ENCODE peak calls at places on chromosomes 5 and 9, in eight cellular contexts. One of them, this sample, is unnamed.

GRCh38 chr9:121840838-121841760 is 189.7 kb downstream of the DAB2IP start:
- DNase-seq in tibial nerve: no peak
- DNase-seq in fibroblast of pulmonary artery: no peak
- DNase-seq in astrocyte of the spinal cord: no peak
- DNase-seq in cardiac fibroblast: no peak
- DNase-seq in foreskin keratinocyte: no peak
- DNase-seq in HL-60: peak
- DNase-seq in CD8-positive, alpha-beta T cell: peak
- DNase-seq in this sample: no peak

GRCh38 chr5:36744678-36745659 is 131.6 kb upstream of the NIPBL start:
- DNase-seq in fibroblast of pulmonary artery: peak
- DNase-seq in cardiac fibroblast: peak
- DNase-seq in astrocyte of the spinal cord: peak
- DNase-seq in CD8-positive, alpha-beta T cell: peak
- DNase-seq in tibial nerve: peak
- DNase-seq in foreskin keratinocyte: peak
- DNase-seq in HL-60: peak
- DNase-seq in this sample: peak

GRCh38 chr9:129617167-129617566 is 3.7 kb downstream of the C9orf50 start:
- DNase-seq in cardiac fibroblast: peak
- DNase-seq in astrocyte of the spinal cord: peak
- DNase-seq in tibial nerve: no peak
- DNase-seq in CD8-positive, alpha-beta T cell: no peak
- DNase-seq in fibroblast of pulmonary artery: peak
- DNase-seq in HL-60: no peak
- DNase-seq in foreskin keratinocyte: peak
- DNase-seq in this sample: no peak

GRCh38 chr9:98974554-98974953 is 30.8 kb downstream of the COL15A1 start:
- DNase-seq in astrocyte of the spinal cord: no peak
- DNase-seq in tibial nerve: no peak
- DNase-seq in CD8-positive, alpha-beta T cell: peak
- DNase-seq in foreskin keratinocyte: no peak
- DNase-seq in cardiac fibroblast: no peak
- DNase-seq in HL-60: no peak
- DNase-seq in fibroblast of pulmonary artery: no peak
- DNase-seq in this sample: no peak

GRCh38 chr9:27460225-27461023 is 63.7 kb upstream of the IFNK start:
- DNase-seq in fibroblast of pulmonary artery: peak
- DNase-seq in astrocyte of the spinal cord: no peak
- DNase-seq in foreskin keratinocyte: peak
- DNase-seq in HL-60: no peak
- DNase-seq in tibial nerve: peak
- DNase-seq in cardiac fibroblast: peak
- DNase-seq in CD8-positive, alpha-beta T cell: no peak
- DNase-seq in this sample: no peak

GRCh38 chr5:97192580-97193421 is 9.8 kb upstream of the RIOK2 start:
- DNase-seq in astrocyte of the spinal cord: peak
- DNase-seq in tibial nerve: no peak
- DNase-seq in foreskin keratinocyte: peak
- DNase-seq in fibroblast of pulmonary artery: no peak
- DNase-seq in CD8-positive, alpha-beta T cell: no peak
- DNase-seq in cardiac fibroblast: no peak
- DNase-seq in HL-60: no peak
- DNase-seq in this sample: no peak

GRCh38 chr5:11904270-11904906 is at the start of gene CTNND2:
- DNase-seq in HL-60: no peak
- DNase-seq in CD8-positive, alpha-beta T cell: no peak
- DNase-seq in fibroblast of pulmonary artery: no peak
- DNase-seq in astrocyte of the spinal cord: peak
- DNase-seq in foreskin keratinocyte: peak
- DNase-seq in tibial nerve: no peak
- DNase-seq in cardiac fibroblast: peak
- DNase-seq in this sample: peak

GRCh38 chr5:68277427-68277826 is 61.9 kb downstream of the PIK3R1 start:
- DNase-seq in fibroblast of pulmonary artery: peak
- DNase-seq in astrocyte of the spinal cord: peak
- DNase-seq in CD8-positive, alpha-beta T cell: no peak
- DNase-seq in tibial nerve: no peak
- DNase-seq in foreskin keratinocyte: peak
- DNase-seq in cardiac fibroblast: no peak
- DNase-seq in HL-60: no peak
- DNase-seq in this sample: no peak

GRCh38 chr5:10317825-10318682 is 10.4 kb upstream of the CMBL start:
- DNase-seq in tibial nerve: no peak
- DNase-seq in CD8-positive, alpha-beta T cell: no peak
- DNase-seq in HL-60: no peak
- DNase-seq in foreskin keratinocyte: peak
- DNase-seq in astrocyte of the spinal cord: peak
- DNase-seq in fibroblast of pulmonary artery: no peak
- DNase-seq in cardiac fibroblast: no peak
- DNase-seq in this sample: no peak

GRCh38 chr5:67643531-67643930 is 446.9 kb upstream of the CD180 start:
- DNase-seq in cardiac fibroblast: no peak
- DNase-seq in HL-60: no peak
- DNase-seq in foreskin keratinocyte: peak
- DNase-seq in tibial nerve: no peak
- DNase-seq in CD8-positive, alpha-beta T cell: no peak
- DNase-seq in astrocyte of the spinal cord: no peak
- DNase-seq in fibroblast of pulmonary artery: no peak
- DNase-seq in this sample: no peak

DNA sequence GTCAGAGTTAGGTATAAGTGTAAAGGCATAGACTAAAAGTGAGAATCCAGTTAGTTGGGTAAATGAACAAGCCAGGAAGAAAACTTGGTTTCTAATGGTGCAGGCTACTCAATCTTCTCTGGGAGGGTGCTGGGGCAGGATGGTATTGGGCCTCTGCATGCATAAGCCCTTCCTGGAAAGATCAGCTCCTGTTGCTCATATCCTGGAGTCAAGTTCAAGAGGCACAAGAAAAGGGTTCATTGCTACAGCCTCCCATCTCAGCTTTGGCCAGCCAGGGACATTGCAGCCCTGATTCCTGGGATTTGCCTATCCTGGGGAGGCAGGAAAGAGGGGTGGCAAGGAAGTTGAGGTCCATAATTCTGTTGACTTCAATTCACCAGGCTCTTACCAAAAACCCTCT is 40.7 kb upstream of the ATP6V1G1 start:
- DNase-seq in fibroblast of pulmonary artery: no peak
- DNase-seq in cardiac fibroblast: no peak
- DNase-seq in foreskin keratinocyte: no peak
- DNase-seq in HL-60: no peak
- DNase-seq in astrocyte of the spinal cord: no peak
- DNase-seq in CD8-positive, alpha-beta T cell: no peak
- DNase-seq in tibial nerve: no peak
- DNase-seq in this sample: no peak
- TF ChIP-seq CTCF in fibroblast of pulmonary artery: no peak
- TF ChIP-seq CTCF in cardiac fibroblast: no peak
- TF ChIP-seq CTCF in foreskin keratinocyte: no peak
- TF ChIP-seq CTCF in HL-60: no peak
- TF ChIP-seq CTCF in astrocyte of the spinal cord: no peak
- TF ChIP-seq CTCF in CD8-positive, alpha-beta T cell: no peak
- TF ChIP-seq CTCF in tibial nerve: no peak
- TF ChIP-seq CTCF in this sample: no peak

GRCh38 chr5:176935017-176935416 is 35.9 kb upstream of the HK3 start:
- DNase-seq in cardiac fibroblast: no peak
- DNase-seq in tibial nerve: no peak
- DNase-seq in fibroblast of pulmonary artery: no peak
- DNase-seq in astrocyte of the spinal cord: no peak
- DNase-seq in CD8-positive, alpha-beta T cell: no peak
- DNase-seq in HL-60: no peak
- DNase-seq in foreskin keratinocyte: no peak
- DNase-seq in this sample: no peak

GRCh38 chr5:176934309-176934930 is 35.3 kb upstream of the HK3 start:
- DNase-seq in tibial nerve: no peak
- DNase-seq in astrocyte of the spinal cord: no peak
- DNase-seq in HL-60: no peak
- DNase-seq in foreskin keratinocyte: peak
- DNase-seq in fibroblast of pulmonary artery: no peak
- DNase-seq in CD8-positive, alpha-beta T cell: no peak
- DNase-seq in cardiac fibroblast: no peak
- DNase-seq in this sample: no peak

GRCh38 chr5:176944276-176944675 is 45.1 kb upstream of the HK3 start:
- DNase-seq in CD8-positive, alpha-beta T cell: no peak
- DNase-seq in tibial nerve: no peak
- DNase-seq in astrocyte of the spinal cord: no peak
- DNase-seq in HL-60: no peak
- DNase-seq in cardiac fibroblast: no peak
- DNase-seq in fibroblast of pulmonary artery: no peak
- DNase-seq in foreskin keratinocyte: no peak
- DNase-seq in this sample: no peak

GRCh38 chr5:176943816-176944215 is 44.7 kb upstream of the HK3 start:
- DNase-seq in cardiac fibroblast: no peak
- DNase-seq in foreskin keratinocyte: no peak
- DNase-seq in fibroblast of pulmonary artery: no peak
- DNase-seq in tibial nerve: no peak
- DNase-seq in HL-60: no peak
- DNase-seq in astrocyte of the spinal cord: no peak
- DNase-seq in CD8-positive, alpha-beta T cell: no peak
- DNase-seq in this sample: no peak

DNA sequence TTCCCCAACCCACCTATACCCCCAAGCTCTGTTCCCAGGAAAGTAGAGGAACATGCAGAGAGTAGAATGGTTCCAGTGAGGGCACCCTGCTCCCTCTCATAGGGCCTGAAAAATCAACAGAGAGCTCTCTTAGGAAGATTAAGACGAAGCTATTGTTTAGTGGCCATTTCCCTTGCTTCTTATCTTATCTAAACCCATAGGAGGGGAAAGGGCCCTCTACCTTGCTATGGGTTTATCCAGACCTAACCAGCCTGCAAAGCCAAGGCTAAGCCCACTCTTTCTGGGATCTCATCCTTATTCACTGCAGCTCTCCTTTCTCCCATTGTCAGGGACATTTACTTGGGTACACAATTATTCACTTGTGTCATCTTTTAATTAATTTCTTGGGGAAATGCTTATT is 39.3 kb upstream of the HK3 start:
- DNase-seq in HL-60: no peak
- DNase-seq in tibial nerve: no peak
- DNase-seq in fibroblast of pulmonary artery: no peak
- DNase-seq in astrocyte of the spinal cord: no peak
- DNase-seq in CD8-positive, alpha-beta T cell: no peak
- DNase-seq in cardiac fibroblast: no peak
- DNase-seq in foreskin keratinocyte: no peak
- DNase-seq in this sample: no peak
- TF ChIP-seq CTCF in HL-60: no peak
- TF ChIP-seq CTCF in tibial nerve: no peak
- TF ChIP-seq CTCF in fibroblast of pulmonary artery: no peak
- TF ChIP-seq CTCF in astrocyte of the spinal cord: no peak
- TF ChIP-seq CTCF in CD8-positive, alpha-beta T cell: no peak
- TF ChIP-seq CTCF in cardiac fibroblast: no peak
- TF ChIP-seq CTCF in foreskin keratinocyte: no peak
- TF ChIP-seq CTCF in this sample: no peak

DNA sequence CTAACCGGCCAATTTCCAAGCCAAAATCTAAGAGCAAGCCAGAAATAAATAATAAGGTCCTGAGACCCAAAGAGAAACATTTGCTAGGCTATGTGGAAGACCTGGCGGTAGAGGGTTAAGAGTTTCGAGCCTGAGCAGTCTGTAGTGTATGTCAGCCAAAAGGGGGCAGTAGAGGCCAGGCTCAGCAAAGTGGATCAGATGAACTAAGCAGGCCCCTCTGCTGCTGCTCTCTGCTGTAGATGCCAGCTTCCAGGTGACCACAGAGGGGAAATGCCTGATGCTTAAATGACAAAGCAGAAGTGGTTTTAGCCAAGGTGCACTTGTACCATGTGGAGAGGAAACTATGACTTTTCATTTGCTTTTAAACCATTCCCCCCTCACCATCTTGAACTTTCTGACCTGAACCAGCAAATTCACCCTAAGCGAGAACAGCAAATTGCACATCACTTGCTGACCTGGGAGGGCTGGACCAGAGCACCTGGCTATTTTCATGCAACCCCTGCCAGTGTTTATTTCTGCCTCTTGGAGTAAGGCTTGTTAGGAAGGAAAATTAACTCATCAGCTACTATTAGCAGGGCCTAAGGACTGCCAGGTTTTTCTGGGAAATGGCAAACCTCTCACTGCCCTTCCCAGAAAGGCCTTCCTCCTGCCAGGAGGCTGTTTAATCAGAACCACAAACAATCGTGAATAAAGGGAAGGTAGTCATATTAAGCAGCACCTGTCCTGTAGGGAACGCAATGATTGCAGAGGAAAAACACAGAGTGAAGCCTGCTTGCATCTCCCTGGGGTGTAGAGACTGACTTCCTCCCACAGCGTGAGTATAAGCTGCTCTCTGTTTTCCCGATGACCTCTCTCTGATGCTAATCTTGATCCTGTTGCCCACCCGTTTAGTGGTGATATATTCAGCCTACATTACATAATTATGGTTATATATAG is 818.2 kb downstream of the TLR4 start:
- DNase-seq in astrocyte of the spinal cord: peak
- DNase-seq in CD8-positive, alpha-beta T cell: no peak
- DNase-seq in HL-60: peak
- DNase-seq in fibroblast of pulmonary artery: peak
- DNase-seq in foreskin keratinocyte: peak
- DNase-seq in cardiac fibroblast: peak
- DNase-seq in tibial nerve: no peak
- DNase-seq in this sample: no peak
- TF ChIP-seq CTCF in astrocyte of the spinal cord: peak
- TF ChIP-seq CTCF in CD8-positive, alpha-beta T cell: no peak
- TF ChIP-seq CTCF in HL-60: peak
- TF ChIP-seq CTCF in fibroblast of pulmonary artery: peak
- TF ChIP-seq CTCF in foreskin keratinocyte: peak
- TF ChIP-seq CTCF in cardiac fibroblast: peak
- TF ChIP-seq CTCF in tibial nerve: peak
- TF ChIP-seq CTCF in this sample: peak

GRCh38 chr5:133287500-133287899 is 235.7 kb downstream of the HSPA4 start:
- DNase-seq in cardiac fibroblast: peak
- DNase-seq in HL-60: peak
- DNase-seq in astrocyte of the spinal cord: peak
- DNase-seq in CD8-positive, alpha-beta T cell: peak
- DNase-seq in foreskin keratinocyte: no peak
- DNase-seq in fibroblast of pulmonary artery: peak
- DNase-seq in tibial nerve: peak
- DNase-seq in this sample: peak
- TF ChIP-seq CTCF in cardiac fibroblast: peak
- TF ChIP-seq CTCF in HL-60: no peak
- TF ChIP-seq CTCF in astrocyte of the spinal cord: peak
- TF ChIP-seq CTCF in CD8-positive, alpha-beta T cell: peak
- TF ChIP-seq CTCF in foreskin keratinocyte: peak
- TF ChIP-seq CTCF in fibroblast of pulmonary artery: peak
- TF ChIP-seq CTCF in tibial nerve: peak
- TF ChIP-seq CTCF in this sample: peak

DNA sequence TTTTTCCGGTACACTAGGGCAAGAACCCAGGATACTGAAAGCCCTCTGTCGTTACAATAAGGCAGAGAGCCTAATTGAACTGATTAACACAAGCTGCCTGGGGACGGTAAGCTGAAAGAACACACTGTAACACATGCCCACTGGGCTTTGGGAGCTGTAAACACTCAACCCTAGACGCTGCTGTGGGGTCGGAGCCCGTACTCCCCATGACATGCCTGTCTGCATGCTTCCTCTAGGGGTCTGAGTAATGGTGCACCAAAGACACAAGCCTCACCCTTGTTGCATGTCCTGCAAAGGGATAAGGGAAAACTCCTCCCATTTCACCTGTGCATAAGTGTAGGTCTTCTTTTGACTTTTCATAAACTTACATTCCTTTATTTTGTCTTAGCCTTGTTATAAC is 194.0 kb downstream of the FBXL7 start:
- DNase-seq in astrocyte of the spinal cord: no peak
- DNase-seq in cardiac fibroblast: no peak
- DNase-seq in tibial nerve: no peak
- DNase-seq in foreskin keratinocyte: no peak
- DNase-seq in HL-60: no peak
- DNase-seq in fibroblast of pulmonary artery: no peak
- DNase-seq in CD8-positive, alpha-beta T cell: no peak
- DNase-seq in this sample: no peak
- TF ChIP-seq CTCF in astrocyte of the spinal cord: no peak
- TF ChIP-seq CTCF in cardiac fibroblast: no peak
- TF ChIP-seq CTCF in tibial nerve: no peak
- TF ChIP-seq CTCF in foreskin keratinocyte: no peak
- TF ChIP-seq CTCF in HL-60: no peak
- TF ChIP-seq CTCF in fibroblast of pulmonary artery: no peak
- TF ChIP-seq CTCF in CD8-positive, alpha-beta T cell: no peak
- TF ChIP-seq CTCF in this sample: no peak